ENCODE peak calls at places on chromosomes 2 and 18, in nine cellular contexts. U is GM06990, Y is spleen, H is fibroblast of mammary gland, A is ovary, D is cardiac fibroblast, S is A549, V is AG04450, M is neural progenitor cell. Z is an unnamed sample.

GRCh38 chr2:48633143-48633542 is 15.5 kb downstream of the GTF2A1L start:
- DNase-seq in H (no peak), V (no peak), U (no peak), S (no peak), A (no peak), D (no peak), Y (no peak), M (no peak), Z (no peak)

GRCh38 chr2:231613054-231613654 is 20.5 kb downstream of the TEX44 start:
- DNase-seq in A (peak), H (no peak), U (no peak), V (no peak), M (no peak), S (no peak), Y (peak), D (peak), Z (no peak)

GRCh38 chr2:159900343-159900742 is 102.3 kb upstream of the CD302 start:
- DNase-seq in U (no peak), D (no peak), H (no peak), M (no peak), A (no peak), Y (no peak), V (no peak), S (no peak), Z (no peak)

GRCh38 chr2:38535745-38536506 is 66.8 kb downstream of the HNRNPLL start:
- DNase-seq in A (peak), V (no peak), U (peak), D (peak), S (peak), H (peak), M (peak), Y (peak), Z (no peak)

GRCh38 chr2:217225596-217225995 is 365.7 kb upstream of the TNP1 start:
- DNase-seq in V (no peak), U (no peak), H (no peak), S (no peak), D (no peak), Y (no peak), M (no peak), A (no peak), Z (no peak)

GRCh38 chr2:69169990-69170389 is 157.0 kb downstream of the ANTXR1 start:
- DNase-seq in M (no peak), U (no peak), D (no peak), S (no peak), V (no peak), Y (no peak), H (no peak), A (no peak), Z (no peak)

GRCh38 chr18:37937287-37937686 is 371.7 kb upstream of the CELF4 start:
- DNase-seq in Y (no peak), V (no peak), M (no peak), A (no peak), D (no peak), S (no peak), H (no peak), U (no peak), Z (no peak)

GRCh38 chr18:3655254-3655554 is 205.2 kb downstream of the TGIF1 start:
- DNase-seq in H (no peak), D (no peak), U (no peak), V (no peak), Y (no peak), S (no peak), M (no peak), A (no peak), Z (no peak)

GRCh38 chr2:222280795-222281194 is 18.0 kb downstream of the PAX3 start:
- DNase-seq in U (no peak), V (no peak), A (no peak), D (no peak), S (no peak), H (no peak), Y (no peak), M (peak), Z (no peak)

GRCh38 chr2:66433945-66434678 is 813 bp upstream of the MEIS1 start:
- DNase-seq in A (peak), Y (peak), U (peak), H (peak), D (peak), M (peak), V (no peak), S (peak), Z (no peak)

GRCh38 chr2:156329031-156329921 is 3.2 kb downstream of the NR4A2 start:
- DNase-seq in M (peak), S (no peak), H (no peak), Y (peak), V (no peak), U (no peak), D (no peak), A (peak), Z (no peak)

GRCh38 chr18:2510416-2510815 is 60.9 kb downstream of the METTL4 start:
- DNase-seq in S (no peak), V (no peak), U (no peak), D (no peak), Y (no peak), M (no peak), H (no peak), A (no peak), Z (no peak)

GRCh38 chr2:29420999-29421856 is 306.0 kb downstream of the CLIP4 start:
- DNase-seq in D (peak), A (no peak), U (no peak), S (no peak), H (peak), V (no peak), Y (no peak), M (no peak), Z (no peak)

GRCh38 chr18:8619041-8619440 is 9.8 kb downstream of the RAB12 start:
- DNase-seq in D (no peak), V (no peak), S (no peak), H (no peak), M (no peak), U (no peak), A (no peak), Y (no peak), Z (no peak)

GRCh38 chr2:240956935-240957655 is 41.3 kb upstream of the SNED1 start:
- DNase-seq in S (no peak), U (no peak), A (no peak), H (no peak), D (no peak), M (no peak), V (no peak), Y (peak), Z (no peak)

GRCh38 chr2:70947556-70948184 is 12.0 kb downstream of the ATP6V1B1 start:
- DNase-seq in S (no peak), V (peak), M (no peak), D (peak), Y (no peak), A (no peak), H (peak), U (no peak), Z (no peak)

GRCh38 chr2:178280261-178280852 is 86.0 kb downstream of the OSBPL6 start:
- DNase-seq in U (peak), Y (no peak), M (peak), S (peak), H (peak), V (no peak), A (no peak), D (peak), Z (peak)

GRCh38 chr2:240465268-240465764 is 29.9 kb downstream of the GPC1 start:
- DNase-seq in V (no peak), A (peak), H (no peak), Y (peak), D (no peak), S (no peak), U (peak), M (no peak), Z (no peak)

GRCh38 chr2:97945791-97946190 is 50.0 kb downstream of the TMEM131 start:
- DNase-seq in D (no peak), A (no peak), Y (no peak), M (no peak), H (no peak), U (no peak), S (no peak), V (no peak), Z (no peak)

GRCh38 chr2:51795248-51795888 is 763.4 kb upstream of the NRXN1 start:
- DNase-seq in U (no peak), Y (no peak), H (no peak), M (peak), S (peak), V (no peak), A (no peak), D (no peak), Z (no peak)

GRCh38 chr18:78977627-78978271 is 1.9 kb upstream of the SALL3 start:
- DNase-seq in M (peak), A (no peak), U (no peak), V (no peak), D (peak), S (no peak), Y (no peak), H (no peak), Z (no peak)

GRCh38 chr2:119240311-119241204 is 16.9 kb downstream of the STEAP3 start:
- DNase-seq in H (peak), A (no peak), Y (no peak), D (peak), M (peak), S (peak), U (no peak), V (no peak), Z (no peak)

GRCh38 chr18:32257073-32257780 is 67.4 kb downstream of the MEP1B start:
- DNase-seq in U (no peak), Y (no peak), H (no peak), M (no peak), V (no peak), S (no peak), D (no peak), A (no peak), Z (no peak)

GRCh38 chr2:211665299-211665698 is 873.3 kb downstream of the ERBB4 start:
- DNase-seq in M (no peak), S (no peak), V (no peak), D (no peak), U (no peak), A (no peak), H (no peak), Y (no peak), Z (no peak)

GRCh38 chr2:144518744-144519596 is 949 bp downstream of the ZEB2 start:
- DNase-seq in A (no peak), Y (no peak), U (no peak), V (no peak), M (no peak), D (peak), H (no peak), S (no peak), Z (peak)

GRCh38 chr2:63192889-63193778 is 142.5 kb downstream of the OTX1 start:
- DNase-seq in V (no peak), Y (no peak), H (no peak), A (no peak), D (no peak), M (no peak), U (no peak), S (peak), Z (no peak)

GRCh38 chr18:26332991-26333390 is 106.7 kb downstream of the TAF4B start:
- DNase-seq in A (no peak), Y (no peak), M (no peak), U (no peak), V (no peak), S (no peak), D (no peak), H (no peak), Z (no peak)

GRCh38 chr18:77207540-77207939 is 42.1 kb upstream of the GALR1 start:
- DNase-seq in A (peak), M (peak), H (peak), S (peak), D (peak), U (no peak), Y (no peak), V (peak), Z (peak)

GRCh38 chr2:9380702-9381628 is 42.4 kb downstream of the ITGB1BP1 start:
- DNase-seq in D (peak), A (no peak), Y (peak), U (no peak), H (peak), S (peak), M (no peak), V (peak), Z (no peak)

GRCh38 chr2:222504714-222505113 is 80.4 kb downstream of the SGPP2 start:
- DNase-seq in H (no peak), D (no peak), V (no peak), U (peak), M (no peak), A (no peak), Y (no peak), S (no peak), Z (peak)

GRCh38 chr2:171598713-171599319 is 76.5 kb downstream of the CYBRD1 start:
- DNase-seq in M (peak), H (peak), Y (no peak), S (peak), V (peak), A (no peak), D (peak), U (peak), Z (peak)
- H3K4me3 ChIP-seq in M (no peak), H (no peak), Y (no peak), S (no peak), V (no peak), A (no peak), D (no peak), U (no peak), Z (no peak)

DNA sequence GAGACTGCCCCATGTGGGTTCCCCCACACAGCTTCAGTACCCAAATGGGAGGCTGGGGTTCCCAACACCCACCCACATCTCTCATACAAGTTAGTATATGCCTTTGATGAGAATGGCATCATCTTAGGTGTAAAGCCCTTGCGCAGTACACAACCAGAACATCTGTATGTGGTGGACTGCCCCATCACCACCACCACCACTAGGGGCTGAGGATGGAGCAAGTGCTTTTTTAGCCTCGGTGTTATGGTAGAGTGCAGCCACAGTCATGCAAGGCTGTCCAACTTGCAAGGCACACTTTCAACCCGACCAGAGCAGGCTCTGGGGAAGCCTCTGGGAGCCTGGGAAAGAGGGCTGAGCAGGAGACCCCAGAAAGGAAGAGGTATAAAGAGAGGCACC is 241.2 kb downstream of the TFCP2L1 start:
- DNase-seq in A (no peak), S (peak), U (no peak), D (no peak), Y (no peak), M (no peak), V (no peak), H (no peak), Z (no peak)
- TF ChIP-seq CTCF in A (no peak), S (no peak), U (peak), D (no peak), Y (no peak), M (no peak), V (no peak), H (no peak), Z (no peak)

DNA sequence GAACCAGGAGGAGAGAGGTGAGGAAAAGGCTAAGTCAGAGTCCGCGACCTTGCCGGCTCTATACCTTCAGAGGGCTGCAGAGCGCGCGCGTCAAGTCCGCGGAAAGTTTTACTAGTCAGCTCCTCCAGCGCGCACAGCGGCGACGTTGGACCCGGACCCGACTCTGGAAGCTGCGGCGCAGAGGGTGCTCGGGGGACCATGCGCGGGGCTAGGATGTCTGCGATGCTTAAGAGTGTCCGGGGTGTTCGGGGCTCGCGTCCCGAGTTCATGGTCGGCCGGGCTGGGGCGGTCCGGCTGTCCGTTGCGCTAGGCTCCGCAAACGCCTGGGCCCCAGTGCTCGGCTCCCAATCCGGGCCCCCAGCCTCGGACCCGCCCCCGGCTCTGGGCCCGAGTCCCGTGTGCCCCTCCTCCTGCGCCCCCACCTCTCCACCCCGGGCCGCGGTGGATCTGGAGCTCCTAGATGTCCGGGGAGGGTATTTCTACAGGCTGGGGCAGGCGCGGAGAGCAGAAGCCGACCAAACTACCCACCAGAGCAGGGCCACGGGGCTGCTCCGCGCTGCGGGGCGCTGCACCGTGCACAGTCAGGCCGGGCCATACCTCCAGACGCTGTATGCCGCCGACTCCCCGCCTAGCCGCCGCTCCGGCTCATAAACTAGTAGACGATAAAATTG is at the start of gene LBX2:
- DNase-seq in U (no peak), Y (peak), V (no peak), D (peak), S (no peak), H (no peak), M (peak), A (no peak), Z (no peak)
- H3K4me3 ChIP-seq in U (peak), Y (peak), V (peak), D (peak), S (no peak), H (peak), M (peak), A (no peak), Z (no peak)

DNA sequence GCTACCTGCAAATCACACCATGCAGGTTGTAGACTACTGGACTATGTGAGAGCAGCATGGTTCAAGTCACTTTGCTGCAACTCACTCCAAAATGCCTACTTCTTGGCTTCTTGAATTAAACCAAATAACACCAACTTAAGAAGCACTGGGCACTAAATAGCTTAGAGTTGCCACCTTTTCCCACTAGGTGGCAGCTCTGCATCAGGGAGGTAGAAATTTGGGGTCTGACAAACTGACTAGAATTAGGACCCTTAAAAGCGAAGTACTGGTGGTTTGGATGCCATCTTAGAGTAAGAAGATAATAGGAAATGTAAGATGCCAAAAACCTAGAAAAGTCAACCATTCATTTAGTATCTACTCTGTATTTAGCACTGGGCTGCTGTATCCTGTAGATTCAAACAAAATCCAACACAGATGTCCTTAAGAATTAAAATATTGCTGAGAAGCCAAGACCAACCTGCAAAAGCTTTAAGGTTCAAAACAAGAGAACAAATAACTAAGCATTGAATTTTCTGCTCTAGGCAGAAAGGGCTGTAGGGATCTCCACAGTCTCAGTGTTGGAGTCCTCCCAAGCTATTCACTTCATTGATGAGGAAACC is 65.5 kb downstream of the CCBE1 start:
- DNase-seq in A (no peak), S (peak), Y (no peak), D (peak), M (peak), U (no peak), V (no peak), H (peak), Z (no peak)
- TF ChIP-seq CTCF in A (peak), S (peak), Y (no peak), D (peak), M (peak), U (peak), V (peak), H (peak), Z (peak)

GRCh38 chr2:135980450-135981080 is 4.9 kb downstream of the DARS1 start:
- DNase-seq in H (no peak), U (peak), S (no peak), M (no peak), D (no peak), Y (no peak), V (no peak), A (no peak), Z (no peak)
- H3K4me3 ChIP-seq in H (no peak), U (no peak), S (no peak), M (no peak), D (no peak), Y (no peak), V (no peak), A (no peak), Z (no peak)

GRCh38 chr18:70075906-70076305 is 128.2 kb upstream of the CD226 start:
- DNase-seq in S (no peak), A (no peak), H (no peak), M (no peak), U (no peak), D (peak), Y (no peak), V (no peak), Z (no peak)
- TF ChIP-seq CTCF in S (no peak), A (no peak), H (peak), M (no peak), U (no peak), D (peak), Y (no peak), V (peak), Z (no peak)

DNA sequence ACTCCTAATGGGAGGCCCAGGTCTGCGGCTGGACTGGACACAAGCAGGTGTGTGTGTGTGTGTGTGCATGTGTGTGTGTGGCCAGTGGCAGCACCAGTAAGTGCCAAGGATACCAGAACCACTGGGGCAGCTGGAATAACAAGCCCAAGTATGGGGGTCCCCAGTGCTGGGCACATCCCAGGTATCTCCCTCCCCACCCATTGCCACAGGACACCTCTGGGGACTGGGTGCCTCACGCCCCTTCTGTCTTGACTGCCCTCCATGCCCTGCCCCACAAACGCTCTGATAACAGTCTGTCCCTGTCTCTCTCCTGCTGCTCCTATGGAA is 9.0 kb downstream of the SPEG start:
- DNase-seq in H (no peak), V (no peak), S (no peak), Y (no peak), A (no peak), M (no peak), D (no peak), U (no peak), Z (no peak)
- H3K4me3 ChIP-seq in H (no peak), V (no peak), S (no peak), Y (no peak), A (no peak), M (no peak), D (no peak), U (no peak), Z (no peak)

Z was measured in GM12864.